ENCODE peak calls at places on chromosome 2, in four cellular contexts. One of them, this sample, is unnamed.

GRCh38 chr2:121149384-121149783 is 135.6 kb downstream of the TFCP2L1 start:
- DNase-seq in endodermal cell: no peak
- DNase-seq in NCI-H2029: no peak
- DNase-seq in Right ventricle myocardium superior: peak
- DNase-seq in this sample: no peak

GRCh38 chr2:144111443-144111842 is 408.5 kb downstream of the ZEB2 start:
- DNase-seq in endodermal cell: no peak
- DNase-seq in NCI-H2029: no peak
- DNase-seq in Right ventricle myocardium superior: no peak
- DNase-seq in this sample: no peak

GRCh38 chr2:216549926-216550690 is 51.5 kb downstream of the RPL37A start:
- DNase-seq in endodermal cell: peak
- DNase-seq in NCI-H2029: no peak
- DNase-seq in Right ventricle myocardium superior: no peak
- DNase-seq in this sample: no peak

GRCh38 chr2:220279840-220280239 is 652.4 kb downstream of the SLC4A3 start:
- DNase-seq in endodermal cell: no peak
- DNase-seq in NCI-H2029: no peak
- DNase-seq in Right ventricle myocardium superior: no peak
- DNase-seq in this sample: no peak

GRCh38 chr2:61662990-61663389 is 124.8 kb upstream of the XPO1 start:
- DNase-seq in endodermal cell: no peak
- DNase-seq in NCI-H2029: no peak
- DNase-seq in Right ventricle myocardium superior: no peak
- DNase-seq in this sample: no peak

GRCh38 chr2:23684540-23685176 is 242.3 kb downstream of the ATAD2B start:
- DNase-seq in endodermal cell: peak
- DNase-seq in NCI-H2029: peak
- DNase-seq in Right ventricle myocardium superior: no peak
- DNase-seq in this sample: no peak

GRCh38 chr2:69766014-69766413 is 24.1 kb downstream of the ANXA4 start:
- DNase-seq in endodermal cell: no peak
- DNase-seq in NCI-H2029: no peak
- DNase-seq in Right ventricle myocardium superior: no peak
- DNase-seq in this sample: no peak

GRCh38 chr2:3641181-3641580 is 16.8 kb upstream of the ALLC start:
- DNase-seq in endodermal cell: peak
- DNase-seq in NCI-H2029: no peak
- DNase-seq in Right ventricle myocardium superior: no peak
- DNase-seq in this sample: no peak

GRCh38 chr2:214731008-214731407 is 78.5 kb downstream of the BARD1 start:
- DNase-seq in endodermal cell: no peak
- DNase-seq in NCI-H2029: peak
- DNase-seq in Right ventricle myocardium superior: no peak
- DNase-seq in this sample: no peak

GRCh38 chr2:69509750-69510140 is 72.5 kb upstream of the NFU1 start:
- DNase-seq in endodermal cell: no peak
- DNase-seq in NCI-H2029: no peak
- DNase-seq in Right ventricle myocardium superior: no peak
- DNase-seq in this sample: no peak

GRCh38 chr2:230714122-230714453 is 1.4 kb downstream of the CAB39 start:
- DNase-seq in endodermal cell: no peak
- DNase-seq in NCI-H2029: no peak
- DNase-seq in Right ventricle myocardium superior: no peak
- DNase-seq in this sample: peak

GRCh38 chr2:203706403-203706802 is at the start of gene CD28:
- DNase-seq in endodermal cell: no peak
- DNase-seq in NCI-H2029: no peak
- DNase-seq in Right ventricle myocardium superior: peak
- DNase-seq in this sample: peak

GRCh38 chr2:48849770-48850169 is 94.2 kb upstream of the LHCGR start:
- DNase-seq in endodermal cell: no peak
- DNase-seq in NCI-H2029: no peak
- DNase-seq in Right ventricle myocardium superior: no peak
- DNase-seq in this sample: no peak

GRCh38 chr2:152098033-152098797 is 629 bp downstream of the CACNB4 start:
- DNase-seq in endodermal cell: peak
- DNase-seq in NCI-H2029: no peak
- DNase-seq in Right ventricle myocardium superior: peak
- DNase-seq in this sample: peak

GRCh38 chr2:20509301-20509765 is 62.5 kb downstream of the RHOB start:
- DNase-seq in endodermal cell: no peak
- DNase-seq in NCI-H2029: no peak
- DNase-seq in Right ventricle myocardium superior: no peak
- DNase-seq in this sample: no peak

GRCh38 chr2:190904644-190905043 is 24.0 kb downstream of the GLS start:
- DNase-seq in endodermal cell: no peak
- DNase-seq in NCI-H2029: no peak
- DNase-seq in Right ventricle myocardium superior: no peak
- DNase-seq in this sample: no peak

GRCh38 chr2:189631849-189632248 is 29.4 kb upstream of the ASNSD1 start:
- DNase-seq in endodermal cell: no peak
- DNase-seq in NCI-H2029: no peak
- DNase-seq in Right ventricle myocardium superior: no peak
- DNase-seq in this sample: no peak

GRCh38 chr2:119730598-119731278 is 29.0 kb upstream of the PTPN4 start:
- DNase-seq in endodermal cell: peak
- DNase-seq in NCI-H2029: peak
- DNase-seq in Right ventricle myocardium superior: no peak
- DNase-seq in this sample: no peak

GRCh38 chr2:217964255-217964654 is 38.5 kb downstream of the TNS1 start:
- DNase-seq in endodermal cell: no peak
- DNase-seq in NCI-H2029: no peak
- DNase-seq in Right ventricle myocardium superior: no peak
- DNase-seq in this sample: no peak

GRCh38 chr2:226792155-226792871 is 7.3 kb downstream of the IRS1 start:
- DNase-seq in endodermal cell: peak
- DNase-seq in NCI-H2029: no peak
- DNase-seq in Right ventricle myocardium superior: no peak
- DNase-seq in this sample: no peak

GRCh38 chr2:127422631-127423475 is 4.6 kb downstream of the PROC start:
- DNase-seq in endodermal cell: peak
- DNase-seq in NCI-H2029: peak
- DNase-seq in Right ventricle myocardium superior: no peak
- DNase-seq in this sample: no peak

GRCh38 chr2:219541611-219542180 is 1.9 kb downstream of the CHPF start:
- DNase-seq in endodermal cell: peak
- DNase-seq in NCI-H2029: peak
- DNase-seq in Right ventricle myocardium superior: peak
- DNase-seq in this sample: peak

GRCh38 chr2:178804791-178805190 is 2.4 kb downstream of the TTN start:
- DNase-seq in endodermal cell: no peak
- DNase-seq in NCI-H2029: no peak
- DNase-seq in Right ventricle myocardium superior: no peak
- DNase-seq in this sample: no peak

GRCh38 chr2:37920570-37920969 is 4.5 kb upstream of the RMDN2 start:
- DNase-seq in endodermal cell: no peak
- DNase-seq in NCI-H2029: no peak
- DNase-seq in Right ventricle myocardium superior: no peak
- DNase-seq in this sample: no peak

GRCh38 chr2:7118606-7119503 is 201.6 kb downstream of the RNF144A start:
- DNase-seq in endodermal cell: peak
- DNase-seq in NCI-H2029: no peak
- DNase-seq in Right ventricle myocardium superior: peak
- DNase-seq in this sample: no peak

GRCh38 chr2:69013837-69014796 is 1.1 kb downstream of the ANTXR1 start:
- DNase-seq in endodermal cell: peak
- DNase-seq in NCI-H2029: no peak
- DNase-seq in Right ventricle myocardium superior: no peak
- DNase-seq in this sample: no peak

GRCh38 chr2:144515694-144516416 is 4.1 kb downstream of the ZEB2 start:
- DNase-seq in endodermal cell: peak
- DNase-seq in NCI-H2029: no peak
- DNase-seq in Right ventricle myocardium superior: peak
- DNase-seq in this sample: no peak

GRCh38 chr2:207706936-207707860 is 4.2 kb upstream of the CCNYL1 start:
- DNase-seq in endodermal cell: no peak
- DNase-seq in NCI-H2029: no peak
- DNase-seq in Right ventricle myocardium superior: no peak
- DNase-seq in this sample: no peak

GRCh38 chr2:206846854-206847834 is 81.7 kb downstream of the FASTKD2 start:
- DNase-seq in endodermal cell: no peak
- DNase-seq in NCI-H2029: no peak
- DNase-seq in Right ventricle myocardium superior: no peak
- DNase-seq in this sample: no peak

GRCh38 chr2:168465594-168465993 is 9.5 kb downstream of the CERS6 start:
- DNase-seq in endodermal cell: no peak
- DNase-seq in NCI-H2029: no peak
- DNase-seq in Right ventricle myocardium superior: no peak
- DNase-seq in this sample: no peak

GRCh38 chr2:223722226-223722625 is 115.2 kb downstream of the AP1S3 start:
- DNase-seq in endodermal cell: no peak
- DNase-seq in NCI-H2029: no peak
- DNase-seq in Right ventricle myocardium superior: no peak
- DNase-seq in this sample: no peak

GRCh38 chr2:112257575-112257974 is 2.7 kb upstream of the ZC3H8 start:
- DNase-seq in endodermal cell: no peak
- DNase-seq in NCI-H2029: no peak
- DNase-seq in Right ventricle myocardium superior: no peak
- DNase-seq in this sample: no peak

GRCh38 chr2:9623151-9623550 is 7.6 kb downstream of the YWHAQ start:
- DNase-seq in endodermal cell: no peak
- DNase-seq in NCI-H2029: no peak
- DNase-seq in Right ventricle myocardium superior: no peak
- DNase-seq in this sample: no peak

GRCh38 chr2:102540882-102541281 is 67.9 kb downstream of the SLC9A4 start:
- DNase-seq in endodermal cell: no peak
- DNase-seq in NCI-H2029: no peak
- DNase-seq in Right ventricle myocardium superior: no peak
- DNase-seq in this sample: no peak

GRCh38 chr2:139099721-139100120 is 319.5 kb upstream of the NXPH2 start:
- DNase-seq in endodermal cell: no peak
- DNase-seq in NCI-H2029: no peak
- DNase-seq in Right ventricle myocardium superior: no peak
- DNase-seq in this sample: no peak

GRCh38 chr2:160317113-160318099 is 117.3 kb upstream of the ITGB6 start:
- DNase-seq in endodermal cell: no peak
- DNase-seq in NCI-H2029: no peak
- DNase-seq in Right ventricle myocardium superior: no peak
- DNase-seq in this sample: no peak